ENCODE peak calls at places on chromosomes 5 and 9, in ten cellular contexts. N is neuronal stem cell, D is type B pancreatic cell, U is iPS-NIHi11, X is heart right ventricle, H is GF-D8, G is cerebellar cortex, I is Peyer's patch, E is H54, A is mucosa of descending colon. M is an unnamed sample.

GRCh38 chr9:98206754-98207153 is 14.3 kb upstream of the CORO2A start:
- DNase-seq in E (no peak), G (no peak), I (no peak), A (no peak), N (no peak), U (no peak), X (no peak), D (no peak), H (no peak), M (no peak)

GRCh38 chr9:115262477-115262876 is 144.5 kb upstream of the TNC start:
- DNase-seq in U (peak; percentile 56), A (peak; percentile 86), N (no peak), H (no peak), I (peak; percentile 92), D (no peak), E (peak; percentile 43), G (peak; percentile 93), X (peak; percentile 85), M (peak; percentile 81)

GRCh38 chr9:32899181-32899580 is 102.2 kb downstream of the APTX start:
- DNase-seq in H (no peak), A (no peak), U (no peak), D (no peak), X (no peak), I (no peak), N (no peak), E (no peak), G (no peak), M (no peak)

GRCh38 chr5:100623719-100624118 is 88.5 kb downstream of the FAM174A start:
- DNase-seq in G (no peak), X (no peak), U (no peak), H (no peak), D (no peak), I (no peak), N (no peak), E (no peak), A (no peak), M (no peak)

GRCh38 chr5:68181039-68181599 is 34.4 kb upstream of the PIK3R1 start:
- DNase-seq in G (no peak), H (no peak), N (no peak), D (no peak), E (no peak), A (no peak), I (no peak), X (no peak), U (no peak), M (no peak)

GRCh38 chr9:123863164-123863855 is 66.6 kb downstream of the DENND1A start:
- DNase-seq in X (no peak), D (no peak), E (no peak), N (no peak), U (peak; percentile 33), I (no peak), G (no peak), A (no peak), H (peak; percentile 33), M (no peak)

GRCh38 chr9:104263942-104264341 is 169.8 kb downstream of the SMC2 start:
- DNase-seq in U (no peak), I (no peak), G (no peak), E (no peak), D (no peak), X (no peak), A (no peak), N (no peak), H (no peak), M (no peak)

GRCh38 chr5:657570-657969 is 35.6 kb downstream of the TPPP start:
- DNase-seq in X (no peak), D (no peak), A (no peak), I (no peak), G (no peak), N (no peak), U (no peak), H (no peak), E (peak; percentile 98), M (no peak)

GRCh38 chr9:126303488-126303887 is 23.1 kb upstream of the MVB12B start:
- DNase-seq in I (no peak), X (no peak), G (no peak), H (no peak), D (no peak), N (no peak), U (peak; percentile 37), E (no peak), A (no peak), M (no peak)

GRCh38 chr9:116791314-116791713 is 104.2 kb downstream of the TRIM32 start:
- DNase-seq in N (no peak), U (no peak), E (no peak), G (no peak), H (no peak), D (no peak), A (no peak), X (no peak), I (no peak), M (no peak)

GRCh38 chr5:141094481-141095262 is at the start of gene PCDHB2:
- DNase-seq in D (no peak), I (no peak), E (peak; percentile 56), A (no peak), X (peak; percentile 30), N (peak; percentile 80), U (peak; percentile 67), G (peak; percentile 83), H (no peak), M (no peak)

M was measured in left lung.